ENCODE peak calls at places on chromosomes 1 and 21, in six cellular contexts. L is transverse colon, U is GM23338, B is prostate gland, J is GM12892, S is stomach. W is an unnamed sample.

GRCh38 chr1:198105185-198105584 is 51.6 kb upstream of the NEK7 start:
- DNase-seq in J (no peak), B (no peak), L (no peak), U (no peak), S (no peak), W (no peak)

GRCh38 chr1:17569200-17570139 is 30.0 kb downstream of the ARHGEF10L start:
- DNase-seq in S (peak), B (peak), L (peak), J (no peak), U (no peak), W (no peak)

GRCh38 chr21:35088235-35088865 is 39.2 kb upstream of the RUNX1 start:
- DNase-seq in L (no peak), J (no peak), U (no peak), S (no peak), B (no peak), W (no peak)

GRCh38 chr1:11898831-11899467 is 27.3 kb downstream of the KIAA2013 start:
- DNase-seq in B (no peak), S (no peak), J (no peak), L (no peak), U (peak), W (no peak)

GRCh38 chr21:31332525-31332924 is 11.5 kb downstream of the TIAM1 start:
- DNase-seq in U (no peak), B (no peak), S (no peak), L (no peak), J (no peak), W (no peak)

GRCh38 chr1:203103201-203103600 is 17.4 kb upstream of the MYOG start:
- DNase-seq in L (no peak), S (peak), B (no peak), U (no peak), J (no peak), W (no peak)

GRCh38 chr1:18926315-18927081 is 24.1 kb upstream of the ALDH4A1 start:
- DNase-seq in U (no peak), L (peak), J (peak), B (no peak), S (peak), W (peak)

GRCh38 chr1:82343381-82343780 is 542.6 kb downstream of the ADGRL2 start:
- DNase-seq in J (no peak), L (no peak), U (no peak), B (no peak), S (no peak), W (no peak)

GRCh38 chr1:39653546-39654031 is 14.1 kb upstream of the HEYL start:
- DNase-seq in S (peak), U (peak), L (peak), B (peak), J (no peak), W (peak)

GRCh38 chr1:36163426-36163825 is 7.5 kb downstream of the MAP7D1 start:
- DNase-seq in S (no peak), B (no peak), L (no peak), J (no peak), U (no peak), W (no peak)

GRCh38 chr1:234773936-234774677 is 164.1 kb upstream of the IRF2BP2 start:
- DNase-seq in U (no peak), J (no peak), L (no peak), B (no peak), S (peak), W (no peak)

GRCh38 chr1:234771642-234772344 is 161.8 kb upstream of the IRF2BP2 start:
- DNase-seq in U (no peak), L (no peak), S (peak), B (no peak), J (no peak), W (no peak)

GRCh38 chr1:234770924-234771540 is 161.1 kb upstream of the IRF2BP2 start:
- DNase-seq in U (no peak), L (no peak), B (no peak), S (no peak), J (no peak), W (no peak)

GRCh38 chr1:234770031-234770795 is 160.2 kb upstream of the IRF2BP2 start:
- DNase-seq in U (no peak), L (no peak), S (no peak), B (no peak), J (no peak), W (no peak)

DNA sequence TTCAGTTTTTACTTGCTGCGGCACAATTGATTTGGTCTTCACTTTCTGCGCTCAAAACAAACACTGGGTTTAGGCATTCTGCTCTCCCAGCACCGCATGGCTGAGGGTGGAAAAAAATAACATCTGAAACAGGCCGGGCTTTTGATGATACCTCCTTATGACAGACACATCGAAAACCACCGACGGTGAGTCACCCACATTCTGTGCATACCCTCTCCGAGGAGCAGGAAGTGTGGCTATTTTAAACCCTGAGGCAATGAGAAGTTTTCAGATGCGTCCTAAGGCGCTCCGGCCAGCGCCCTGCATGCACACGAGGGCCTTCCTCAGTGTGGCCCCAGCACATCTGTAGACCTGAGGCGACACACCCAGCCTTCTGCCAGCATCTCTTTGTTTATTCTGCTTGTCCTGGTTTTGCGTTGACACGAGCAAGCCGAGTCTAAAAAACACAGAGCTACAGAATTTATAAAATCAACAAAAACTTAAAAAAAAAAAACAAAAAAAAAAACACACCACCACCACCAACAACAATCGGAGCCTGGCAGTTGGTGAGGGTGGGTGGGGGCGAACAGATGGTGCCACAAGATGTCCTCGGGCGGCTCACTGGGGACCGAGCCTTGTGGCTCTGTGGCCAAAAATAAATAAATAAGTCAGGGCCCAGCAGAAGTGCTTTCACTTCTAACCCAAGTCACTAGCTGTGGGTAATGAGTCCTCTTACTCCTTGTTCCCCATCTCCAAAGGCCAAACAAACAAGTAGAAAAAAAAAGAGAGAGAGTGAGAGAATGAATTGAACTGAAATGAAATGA is 162.6 kb upstream of the IRF2BP2 start:
- DNase-seq in S (peak), U (peak), J (peak), B (peak), L (peak), W (peak)
- TF ChIP-seq POLR2AphosphoS5 in S (no peak), U (no peak), J (peak), B (peak), L (peak), W (peak)

GRCh38 chr1:86502721-86503430 is 34.1 kb downstream of the CLCA1 start:
- DNase-seq in J (no peak), S (no peak), U (peak), B (peak), L (peak), W (peak)
- TF ChIP-seq POLR2AphosphoS5 in J (no peak), S (no peak), U (no peak), B (no peak), L (no peak), W (no peak)

GRCh38 chr1:21942464-21942863 is 5.4 kb upstream of the HSPG2 start:
- DNase-seq in U (no peak), S (no peak), B (no peak), J (no peak), L (no peak), W (no peak)

GRCh38 chr1:21946836-21947587 is 9.9 kb upstream of the HSPG2 start:
- DNase-seq in S (no peak), J (no peak), L (no peak), B (no peak), U (peak), W (peak)

GRCh38 chr1:21941370-21941769 is 4.3 kb upstream of the HSPG2 start:
- DNase-seq in S (no peak), J (no peak), U (no peak), L (no peak), B (no peak), W (no peak)

GRCh38 chr1:21940492-21940891 is 3.4 kb upstream of the HSPG2 start:
- DNase-seq in U (no peak), J (no peak), S (no peak), B (no peak), L (no peak), W (no peak)

GRCh38 chr1:21944261-21945074 is 7.4 kb upstream of the HSPG2 start:
- DNase-seq in B (peak), J (no peak), U (peak), L (no peak), S (no peak), W (peak)
- TF ChIP-seq POLR2AphosphoS5 in B (peak), J (no peak), U (no peak), L (no peak), S (no peak), W (no peak)

GRCh38 chr1:41272601-41273000 is 30.5 kb upstream of the SCMH1 start:
- DNase-seq in B (no peak), L (no peak), J (no peak), S (no peak), U (no peak), W (no peak)

GRCh38 chr1:41277371-41277994 is 35.4 kb upstream of the SCMH1 start:
- DNase-seq in L (no peak), U (peak), B (no peak), S (no peak), J (no peak), W (no peak)

GRCh38 chr1:41275831-41276230 is 33.7 kb upstream of the SCMH1 start:
- DNase-seq in B (no peak), S (no peak), U (no peak), J (no peak), L (no peak), W (no peak)

GRCh38 chr1:41278076-41278475 is 36.0 kb upstream of the SCMH1 start:
- DNase-seq in L (no peak), S (no peak), U (no peak), B (no peak), J (no peak), W (no peak)

GRCh38 chr1:41274827-41275519 is 32.9 kb upstream of the SCMH1 start:
- DNase-seq in U (no peak), B (no peak), J (no peak), L (no peak), S (no peak), W (no peak)
- TF ChIP-seq POLR2AphosphoS5 in U (no peak), B (no peak), J (no peak), L (no peak), S (no peak), W (no peak)